ENCODE peak calls at places on chromosome 7, in ten cellular contexts. One of them, this sample, is unnamed.

GRCh38 chr7:53302511-53303246 is 267.2 kb downstream of the POM121L12 start:
- DNase-seq in adrenal gland: no peak
- DNase-seq in mucosa of gallbladder: no peak
- DNase-seq in renal cortical epithelial cell: no peak
- DNase-seq in Ammon's horn: no peak
- DNase-seq in foreskin keratinocyte: no peak
- DNase-seq in lower leg skin: no peak
- DNase-seq in sigmoid colon: no peak
- DNase-seq in skeletal muscle cell: no peak
- DNase-seq in nucleus accumbens: no peak
- DNase-seq in this sample: no peak

GRCh38 chr7:20562461-20562860 is 53.0 kb upstream of the ABCB5 start:
- DNase-seq in foreskin keratinocyte: peak
- DNase-seq in Ammon's horn: no peak
- DNase-seq in sigmoid colon: no peak
- DNase-seq in nucleus accumbens: no peak
- DNase-seq in mucosa of gallbladder: no peak
- DNase-seq in renal cortical epithelial cell: peak
- DNase-seq in lower leg skin: no peak
- DNase-seq in adrenal gland: no peak
- DNase-seq in skeletal muscle cell: no peak
- DNase-seq in this sample: no peak

GRCh38 chr7:150849204-150849775 is 3.0 kb upstream of the AOC1 start:
- DNase-seq in mucosa of gallbladder: no peak
- DNase-seq in foreskin keratinocyte: no peak
- DNase-seq in adrenal gland: no peak
- DNase-seq in lower leg skin: peak
- DNase-seq in renal cortical epithelial cell: no peak
- DNase-seq in Ammon's horn: no peak
- DNase-seq in skeletal muscle cell: no peak
- DNase-seq in sigmoid colon: peak
- DNase-seq in nucleus accumbens: no peak
- DNase-seq in this sample: no peak

GRCh38 chr7:112594397-112594796 is 113.6 kb downstream of the LSMEM1 start:
- DNase-seq in adrenal gland: no peak
- DNase-seq in foreskin keratinocyte: no peak
- DNase-seq in sigmoid colon: no peak
- DNase-seq in lower leg skin: no peak
- DNase-seq in nucleus accumbens: no peak
- DNase-seq in Ammon's horn: no peak
- DNase-seq in renal cortical epithelial cell: no peak
- DNase-seq in mucosa of gallbladder: no peak
- DNase-seq in skeletal muscle cell: peak
- DNase-seq in this sample: no peak

GRCh38 chr7:6106140-6106904 is 75.1 kb downstream of the ANKRD61 start:
- DNase-seq in Ammon's horn: peak
- DNase-seq in adrenal gland: peak
- DNase-seq in mucosa of gallbladder: no peak
- DNase-seq in lower leg skin: peak
- DNase-seq in renal cortical epithelial cell: peak
- DNase-seq in foreskin keratinocyte: no peak
- DNase-seq in sigmoid colon: peak
- DNase-seq in skeletal muscle cell: no peak
- DNase-seq in nucleus accumbens: no peak
- DNase-seq in this sample: no peak

GRCh38 chr7:716212-716611 is 10.3 kb upstream of the DNAAF5 start:
- DNase-seq in lower leg skin: peak
- DNase-seq in foreskin keratinocyte: no peak
- DNase-seq in adrenal gland: no peak
- DNase-seq in Ammon's horn: no peak
- DNase-seq in mucosa of gallbladder: no peak
- DNase-seq in renal cortical epithelial cell: no peak
- DNase-seq in skeletal muscle cell: no peak
- DNase-seq in sigmoid colon: no peak
- DNase-seq in nucleus accumbens: no peak
- DNase-seq in this sample: peak

GRCh38 chr7:12670071-12670729 is 17.2 kb upstream of the ARL4A start:
- DNase-seq in adrenal gland: no peak
- DNase-seq in sigmoid colon: peak
- DNase-seq in foreskin keratinocyte: no peak
- DNase-seq in renal cortical epithelial cell: no peak
- DNase-seq in Ammon's horn: no peak
- DNase-seq in mucosa of gallbladder: peak
- DNase-seq in skeletal muscle cell: peak
- DNase-seq in lower leg skin: no peak
- DNase-seq in nucleus accumbens: no peak
- DNase-seq in this sample: no peak

GRCh38 chr7:143974457-143974856 is 19.8 kb downstream of the OR2F1 start:
- DNase-seq in renal cortical epithelial cell: peak
- DNase-seq in adrenal gland: no peak
- DNase-seq in skeletal muscle cell: no peak
- DNase-seq in foreskin keratinocyte: no peak
- DNase-seq in lower leg skin: no peak
- DNase-seq in sigmoid colon: no peak
- DNase-seq in nucleus accumbens: no peak
- DNase-seq in Ammon's horn: no peak
- DNase-seq in mucosa of gallbladder: no peak
- DNase-seq in this sample: no peak

GRCh38 chr7:78953090-78953489 is 500.4 kb downstream of the MAGI2 start:
- DNase-seq in lower leg skin: no peak
- DNase-seq in Ammon's horn: no peak
- DNase-seq in sigmoid colon: no peak
- DNase-seq in foreskin keratinocyte: no peak
- DNase-seq in renal cortical epithelial cell: no peak
- DNase-seq in skeletal muscle cell: no peak
- DNase-seq in nucleus accumbens: no peak
- DNase-seq in mucosa of gallbladder: no peak
- DNase-seq in adrenal gland: no peak
- DNase-seq in this sample: no peak